ENCODE peak calls at places on chromosomes 13 and 19, in four cellular contexts. C is GM12878, I is K562, M is HepG2. U is an unnamed sample.

GRCh38 chr13:81142306-81142999 is 801.5 kb upstream of the SPRY2 start:
- DNase-seq in M (no peak), I (no peak), C (no peak), U (no peak)

GRCh38 chr13:95714142-95714832 is 37.3 kb downstream of the DNAJC3 start:
- DNase-seq in M (no peak), C (no peak), I (no peak), U (no peak)

GRCh38 chr13:91017031-91017668 is 330.3 kb upstream of the MIR17HG start:
- DNase-seq in I (peak; percentile 96), M (no peak), C (peak; percentile 9), U (peak; percentile 63)

GRCh38 chr19:647566-648284 is 8.0 kb downstream of the FGF22 start:
- DNase-seq in I (peak; percentile 14), M (no peak), C (no peak), U (no peak)

GRCh38 chr19:15702590-15702930 is 25.3 kb upstream of the OR10H2 start:
- DNase-seq in M (peak; percentile 83), C (no peak), I (no peak), U (no peak)

GRCh38 chr19:1270854-1271527 is 1.9 kb downstream of the CIRBP start:
- DNase-seq in I (no peak), M (no peak), C (no peak), U (no peak)

GRCh38 chr13:113861433-113862030 is 2.3 kb downstream of the GAS6 start:
- DNase-seq in I (no peak), M (no peak), C (no peak), U (no peak)

GRCh38 chr19:55454787-55455243 is 6.6 kb downstream of the ISOC2 start:
- DNase-seq in I (no peak), C (no peak), M (peak; percentile 34), U (peak; percentile 83)

GRCh38 chr13:71374471-71375041 is 492.4 kb downstream of the DACH1 start:
- DNase-seq in I (no peak), M (no peak), C (no peak), U (no peak)

GRCh38 chr13:114025432-114026127 is 51.7 kb upstream of the C13orf46 start:
- DNase-seq in I (no peak), M (no peak), C (no peak), U (no peak)

GRCh38 chr13:44022196-44022595 is 142.5 kb downstream of the LACC1 start:
- DNase-seq in C (no peak), I (no peak), M (peak; percentile 18), U (no peak)

GRCh38 chr19:52785506-52785905 is 1.1 kb downstream of the ZNF600 start:
- DNase-seq in C (no peak), M (no peak), I (no peak), U (no peak)

GRCh38 chr13:95500136-95500718 is 52.3 kb upstream of the CLDN10 start:
- DNase-seq in I (no peak), C (no peak), M (no peak), U (no peak)

GRCh38 chr13:45870232-45870631 is 18.7 kb upstream of the SIAH3 start:
- DNase-seq in I (no peak), C (no peak), M (no peak), U (no peak)

GRCh38 chr19:18060472-18060871 is 26.3 kb downstream of the IL12RB1 start:
- DNase-seq in C (no peak), I (peak; percentile 54), M (no peak), U (no peak)

GRCh38 chr19:13718733-13719132 is 45.6 kb upstream of the MRI1 start:
- DNase-seq in I (no peak), C (no peak), M (no peak), U (peak; percentile 36)

GRCh38 chr13:25886438-25887214 is 165.2 kb downstream of the SHISA2 start:
- DNase-seq in M (no peak), I (no peak), C (no peak), U (no peak)

GRCh38 chr13:99382428-99383133 is 75.4 kb upstream of the GPR183 start:
- DNase-seq in M (no peak), C (no peak), I (no peak), U (no peak)
- TF ChIP-seq USF2 in M (no peak), C (no peak), I (no peak), U (no peak)

DNA sequence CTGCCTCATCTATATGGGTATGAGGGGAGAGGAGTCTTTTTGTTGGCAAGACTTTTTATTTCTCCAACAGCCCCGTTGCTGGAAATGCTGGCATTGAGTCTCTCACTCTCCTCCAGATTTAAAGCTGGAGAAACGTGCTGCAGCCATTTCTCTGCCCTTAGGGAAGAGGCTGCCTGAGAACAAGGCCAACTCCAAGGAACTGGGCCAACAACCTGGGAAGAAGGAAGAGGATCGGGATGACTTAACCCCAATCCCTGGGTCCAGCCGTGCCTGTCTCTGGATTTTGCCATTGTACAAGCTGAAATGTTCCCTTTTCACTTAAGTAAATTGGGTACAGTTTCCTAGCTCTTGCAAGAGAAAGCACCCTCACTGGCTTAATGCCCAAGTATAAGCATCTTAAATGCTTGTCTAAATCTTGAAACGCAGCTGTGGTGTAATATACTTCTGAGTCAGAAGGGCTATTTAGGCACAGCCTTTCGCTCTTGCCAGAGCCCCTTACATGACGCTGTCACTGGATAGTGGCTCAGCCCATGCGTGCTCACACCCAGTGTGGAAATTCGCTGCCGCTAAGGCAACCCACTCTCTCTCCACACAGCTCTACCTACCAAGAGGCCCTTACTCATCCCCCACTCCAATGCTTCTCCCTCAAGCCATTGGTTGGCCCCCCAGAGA is 24.1 kb downstream of the UQCRFS1 start:
- DNase-seq in M (no peak), I (no peak), C (no peak), U (no peak)
- TF ChIP-seq ETV6 in M (no peak), I (no peak), C (no peak), U (no peak)

GRCh38 chr13:109971006-109971744 is 184.8 kb upstream of the IRS2 start:
- DNase-seq in M (no peak), I (no peak), C (no peak), U (no peak)
- TF ChIP-seq SP1 in M (no peak), I (no peak), C (no peak), U (no peak)

GRCh38 chr13:23765531-23765930 is 123.7 kb downstream of the MIPEP start:
- DNase-seq in M (no peak), I (no peak), C (no peak), U (no peak)
- TF ChIP-seq USF2 in M (no peak), I (no peak), C (no peak), U (no peak)

GRCh38 chr19:3863648-3864047 is 5.2 kb downstream of the ZFR2 start:
- DNase-seq in M (no peak), I (no peak), C (no peak), U (no peak)

GRCh38 chr19:3862826-3863500 is 5.9 kb downstream of the ZFR2 start:
- DNase-seq in M (no peak), C (no peak), I (no peak), U (peak; percentile 18)

GRCh38 chr19:3867971-3868769 is 668 bp downstream of the ZFR2 start:
- DNase-seq in I (no peak), C (no peak), M (no peak), U (peak; percentile 41)

GRCh38 chr19:3868770-3869456 is at the start of gene ZFR2:
- DNase-seq in M (no peak), I (peak; percentile 68), C (no peak), U (peak; percentile 83)

DNA sequence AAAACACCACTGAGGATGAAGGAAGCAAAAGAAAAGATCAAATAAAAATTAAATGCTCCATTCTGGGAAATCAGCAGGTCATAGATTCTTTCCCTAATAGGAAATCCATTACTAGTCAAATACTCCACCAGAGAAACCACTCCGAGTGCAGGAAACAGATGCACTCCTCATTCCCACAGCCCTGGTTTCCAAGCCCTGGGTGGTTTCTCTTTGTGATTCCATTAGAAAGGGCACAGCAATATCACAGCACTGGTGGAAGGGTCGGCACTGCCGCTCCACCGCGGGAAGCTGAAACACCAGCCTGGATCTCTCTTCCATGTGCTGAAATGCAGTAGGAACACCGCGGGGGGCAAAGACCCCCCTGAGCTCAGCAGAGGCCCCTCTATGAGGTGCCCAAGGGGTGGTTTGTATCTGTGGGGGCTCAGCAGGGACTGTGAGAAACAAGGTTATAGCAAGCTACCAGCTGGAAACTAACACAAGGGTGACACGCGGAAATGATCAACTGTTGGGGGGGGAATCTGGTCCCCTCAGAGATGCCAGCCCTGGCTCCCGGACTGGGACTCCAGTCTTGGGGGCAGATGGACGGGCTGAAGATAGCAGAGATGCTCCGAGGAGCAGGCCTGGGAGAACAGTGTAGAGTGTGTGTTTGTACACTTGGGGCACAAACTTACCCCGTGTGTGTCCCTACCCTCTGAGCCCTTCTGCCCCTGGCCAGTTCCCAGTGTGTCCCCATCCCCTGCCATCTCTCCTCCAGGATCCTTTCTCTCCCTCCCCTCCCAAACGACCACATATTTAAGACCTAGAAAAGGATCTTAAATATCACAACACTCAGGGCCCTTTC is 1.8 kb downstream of the ZFR2 start:
- DNase-seq in M (no peak), I (no peak), C (no peak), U (no peak)
- TF ChIP-seq ETV6 in M (no peak), I (no peak), C (no peak), U (no peak)

GRCh38 chr19:22595918-22596341 is 38.2 kb upstream of the ZNF492 start:
- DNase-seq in C (no peak), M (no peak), I (peak; percentile 53), U (no peak)
- TF ChIP-seq SP1 in C (no peak), M (no peak), I (no peak), U (no peak)

DNA sequence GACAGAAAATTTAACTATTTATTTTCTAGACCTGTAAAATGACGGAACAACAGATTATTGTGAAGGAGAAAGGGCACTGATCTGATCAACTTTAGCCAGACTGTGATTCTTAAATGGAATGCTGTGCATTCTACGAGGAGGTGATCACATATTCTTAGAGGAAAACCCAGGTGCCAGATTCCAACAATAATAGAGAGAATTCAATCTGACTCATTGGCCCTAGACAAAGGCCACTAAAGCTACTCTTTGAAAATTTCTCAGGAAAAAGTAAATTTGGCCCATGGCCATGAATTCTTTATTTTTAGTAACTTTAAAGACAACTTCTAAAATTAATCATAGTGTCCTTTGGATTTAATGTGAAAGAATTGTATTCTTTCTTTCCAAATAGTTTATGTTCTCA is 58.6 kb upstream of the POSTN start:
- DNase-seq in M (no peak), I (no peak), C (no peak), U (no peak)
- TF ChIP-seq USF2 in M (no peak), I (no peak), C (no peak), U (no peak)